ENCODE peak calls at places on chromosomes 5 and 9, in four cellular contexts. F is omental fat pad, I is colonic mucosa, M is tibial artery. Q is an unnamed sample.

GRCh38 chr9:110997847-110998246 is 40.4 kb downstream of the LPAR1 start:
- DNase-seq in M (no peak), I (no peak), F (no peak), Q (no peak)

GRCh38 chr5:168624850-168625357 is 45.7 kb upstream of the PANK3 start:
- DNase-seq in F (no peak), M (no peak), I (no peak), Q (no peak)

GRCh38 chr5:140113699-140114263 is at the start of gene PURA:
- DNase-seq in M (peak), F (peak), I (peak), Q (peak)

GRCh38 chr5:44089419-44090125 is 299.6 kb downstream of the FGF10 start:
- DNase-seq in F (no peak), I (peak), M (no peak), Q (no peak)

GRCh38 chr5:40428129-40428528 is 251.6 kb upstream of the PTGER4 start:
- DNase-seq in F (no peak), M (peak), I (no peak), Q (no peak)

GRCh38 chr5:126938461-126938860 is 91.9 kb downstream of the MARCHF3 start:
- DNase-seq in M (no peak), I (no peak), F (no peak), Q (no peak)

GRCh38 chr9:133992780-133993634 is 883 bp upstream of the VAV2 start:
- DNase-seq in I (peak), M (peak), F (peak), Q (peak)

GRCh38 chr9:2055203-2055658 is 40.1 kb downstream of the SMARCA2 start:
- DNase-seq in M (no peak), I (no peak), F (no peak), Q (no peak)

GRCh38 chr5:15393146-15393545 is 106.8 kb upstream of the FBXL7 start:
- DNase-seq in I (no peak), M (no peak), F (no peak), Q (no peak)

GRCh38 chr9:134066546-134066922 is 1.3 kb downstream of the BRD3 start:
- DNase-seq in F (no peak), M (no peak), I (no peak), Q (no peak)

GRCh38 chr9:135681161-135681560 is 18.1 kb downstream of the LCN9 start:
- DNase-seq in F (no peak), I (no peak), M (no peak), Q (no peak)

GRCh38 chr5:112014771-112015170 is 257.8 kb upstream of the NREP start:
- DNase-seq in I (no peak), F (no peak), M (no peak), Q (no peak)

GRCh38 chr5:104937591-104937990 is 1375.0 kb upstream of the NUDT12 start:
- DNase-seq in I (no peak), M (no peak), F (no peak), Q (no peak)

GRCh38 chr5:38541174-38541724 is 15.2 kb downstream of the LIFR start:
- DNase-seq in F (no peak), M (no peak), I (no peak), Q (no peak)

GRCh38 chr9:110755179-110755578 is 86.6 kb downstream of the MUSK start:
- DNase-seq in I (no peak), M (no peak), F (no peak), Q (no peak)

GRCh38 chr9:86997158-86997557 is 49.9 kb upstream of the GAS1 start:
- DNase-seq in I (no peak), M (no peak), F (no peak), Q (no peak)

GRCh38 chr9:90722116-90722515 is 79.5 kb upstream of the DIRAS2 start:
- DNase-seq in I (no peak), F (no peak), M (no peak), Q (no peak)

GRCh38 chr5:95673076-95673475 is 9.7 kb downstream of the SPATA9 start:
- DNase-seq in F (no peak), M (no peak), I (no peak), Q (no peak)

GRCh38 chr9:108254236-108254635 is 601.5 kb downstream of the ACTL7B start:
- DNase-seq in M (no peak), I (no peak), F (no peak), Q (no peak)

GRCh38 chr9:70220216-70220615 is 38.6 kb upstream of the SMC5 start:
- DNase-seq in I (no peak), M (no peak), F (no peak), Q (no peak)

GRCh38 chr5:68960469-68960868 is 133.3 kb upstream of the SLC30A5 start:
- DNase-seq in F (no peak), I (no peak), M (no peak), Q (no peak)

GRCh38 chr5:176575488-176576422 is 26.6 kb downstream of the CDHR2 start:
- DNase-seq in I (no peak), F (no peak), M (no peak), Q (no peak)

GRCh38 chr5:176575066-176575465 is 25.9 kb downstream of the CDHR2 start:
- DNase-seq in M (no peak), F (no peak), I (no peak), Q (no peak)

GRCh38 chr5:176573564-176574296 is 24.6 kb downstream of the CDHR2 start:
- DNase-seq in I (peak), M (peak), F (peak), Q (peak)

GRCh38 chr5:176577312-176578176 is 28.4 kb downstream of the CDHR2 start:
- DNase-seq in M (no peak), F (no peak), I (no peak), Q (no peak)

GRCh38 chr5:176574297-176574591 is 25.1 kb downstream of the CDHR2 start:
- DNase-seq in F (no peak), M (no peak), I (no peak), Q (no peak)
- TF ChIP-seq CTCF in F (no peak), M (no peak), I (no peak), Q (peak)

DNA sequence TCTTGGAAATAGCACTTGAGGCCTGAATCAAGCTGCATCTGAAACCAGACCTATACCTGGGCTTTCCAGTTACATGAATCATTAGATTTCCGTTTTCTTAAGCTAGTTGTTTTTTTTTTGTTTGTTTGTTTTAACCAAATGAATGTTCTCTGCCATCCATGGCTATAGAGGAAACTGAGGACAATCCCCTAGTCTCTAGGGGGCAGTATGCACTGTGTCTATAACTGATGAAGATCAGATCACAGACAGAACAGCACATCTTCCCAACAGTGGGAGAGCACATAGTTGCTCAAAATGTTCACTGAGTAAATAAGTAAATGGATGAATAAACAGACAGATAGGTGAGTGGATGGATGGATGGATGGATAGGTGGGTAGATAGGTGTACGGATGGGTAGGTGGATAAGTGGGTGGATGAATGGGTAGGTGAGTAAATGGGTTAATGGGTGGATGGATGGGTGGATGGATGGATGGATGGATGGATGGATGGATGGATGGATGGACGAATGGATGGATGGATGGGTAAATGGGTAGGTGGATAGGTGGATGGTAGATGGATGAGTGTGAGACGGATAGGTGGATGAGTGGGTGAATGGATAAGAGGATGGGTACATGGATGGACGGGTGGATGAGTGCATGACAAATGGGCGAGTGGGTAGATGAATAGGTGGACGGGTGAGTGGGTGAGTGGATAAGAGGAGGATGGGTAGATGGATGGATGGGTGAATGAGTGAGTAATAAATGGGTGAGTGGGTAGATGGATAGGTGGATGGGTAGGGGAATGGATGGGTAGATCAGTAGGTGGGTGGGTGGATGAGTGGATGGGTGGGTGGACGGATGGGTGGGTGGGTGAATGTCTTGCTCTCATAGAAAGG is 179.1 kb downstream of the FGF18 start:
- DNase-seq in F (no peak), I (no peak), M (no peak), Q (no peak)
- TF ChIP-seq CTCF in F (no peak), I (no peak), M (no peak), Q (no peak)

DNA sequence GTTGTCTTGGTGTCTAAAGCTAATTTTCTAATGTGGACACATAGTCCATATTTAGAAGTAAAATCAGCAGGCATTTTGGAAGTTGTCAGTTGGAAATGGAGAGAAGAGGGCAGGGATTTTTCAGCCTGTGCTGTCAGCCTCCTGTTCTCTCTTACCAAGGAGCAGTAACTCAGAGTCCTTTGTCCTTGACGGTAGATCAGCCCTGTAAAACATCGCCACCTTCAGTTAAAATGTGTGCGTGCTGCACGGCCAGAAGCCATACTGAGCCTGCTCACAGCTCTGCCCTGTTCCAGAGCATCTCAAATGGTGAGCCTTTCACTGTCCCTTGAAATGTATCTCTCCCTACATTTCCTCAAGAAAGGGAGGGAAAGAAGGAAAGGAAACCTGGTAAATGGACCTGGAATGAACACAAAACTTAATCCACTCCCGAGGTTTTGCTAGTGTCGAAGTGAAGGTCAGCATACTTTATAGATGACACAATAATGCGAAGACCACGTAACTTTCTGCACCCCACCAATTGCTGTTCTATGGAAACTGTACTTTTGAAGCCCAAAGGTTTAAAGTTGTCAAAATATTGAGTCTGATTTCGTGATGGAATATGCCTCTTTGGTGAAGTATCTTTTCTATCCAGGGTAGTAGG is 103.6 kb downstream of the SNCAIP start:
- DNase-seq in F (no peak), M (peak), I (peak), Q (no peak)
- TF ChIP-seq CTCF in F (no peak), M (peak), I (peak), Q (peak)

DNA sequence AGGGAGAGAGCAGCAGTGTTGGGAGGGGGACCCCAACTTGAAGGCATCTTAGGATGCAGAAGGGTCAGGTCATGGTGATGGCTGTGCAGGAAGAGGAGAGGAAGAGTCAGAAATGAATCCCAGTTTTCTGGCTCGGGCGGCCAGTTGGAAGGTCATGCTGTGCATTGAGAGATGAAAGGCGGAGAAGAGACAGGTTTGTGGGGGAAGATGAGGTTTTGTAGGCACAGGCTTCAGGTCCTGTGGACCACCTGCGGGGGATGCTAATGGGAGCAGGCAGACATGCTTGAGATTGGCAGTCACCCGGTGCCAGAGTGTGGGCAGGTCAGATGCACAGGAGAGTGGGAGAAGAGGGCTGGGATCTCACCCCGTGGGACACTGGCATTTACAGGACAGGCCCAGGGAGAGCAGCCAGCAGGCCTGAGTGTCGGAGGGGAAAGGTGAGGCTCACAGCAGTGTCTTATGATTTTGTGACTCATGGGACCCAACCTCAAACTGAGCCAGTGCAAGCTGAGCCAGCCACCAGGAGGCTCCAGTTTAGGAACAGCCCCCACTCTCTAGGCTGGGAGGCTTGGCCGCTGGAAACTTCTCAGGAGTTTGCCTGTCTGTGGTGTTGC is 17.5 kb downstream of the STXBP1 start:
- DNase-seq in F (no peak), M (no peak), I (no peak), Q (no peak)
- TF ChIP-seq CTCF in F (no peak), M (no peak), I (no peak), Q (no peak)

DNA sequence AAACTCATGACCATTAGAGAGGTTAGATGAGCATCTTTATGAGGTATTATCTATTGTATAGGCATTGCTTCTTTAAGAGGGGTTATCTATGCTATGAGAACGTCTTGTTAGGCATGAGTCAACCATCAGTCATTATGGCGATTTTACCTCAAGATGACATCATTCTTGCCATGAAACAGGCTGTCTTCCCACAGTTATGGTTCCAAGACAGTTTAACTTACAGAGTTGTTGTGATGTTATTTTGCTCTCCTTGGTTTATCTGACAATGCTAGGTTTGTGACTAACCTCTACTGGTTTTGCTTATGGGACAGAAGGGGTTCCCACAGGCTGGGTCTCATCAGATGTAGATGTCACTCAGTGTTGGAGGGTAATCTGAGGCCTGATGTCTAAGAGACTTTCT is 1864.7 kb upstream of the ACO1 start:
- DNase-seq in I (no peak), F (no peak), M (no peak), Q (no peak)
- TF ChIP-seq CTCF in I (no peak), F (no peak), M (no peak), Q (no peak)

GRCh38 chr9:72203205-72203803 is 54.1 kb downstream of the GDA start:
- DNase-seq in M (no peak), F (no peak), I (peak), Q (no peak)
- TF ChIP-seq CTCF in M (no peak), F (no peak), I (peak), Q (no peak)

DNA sequence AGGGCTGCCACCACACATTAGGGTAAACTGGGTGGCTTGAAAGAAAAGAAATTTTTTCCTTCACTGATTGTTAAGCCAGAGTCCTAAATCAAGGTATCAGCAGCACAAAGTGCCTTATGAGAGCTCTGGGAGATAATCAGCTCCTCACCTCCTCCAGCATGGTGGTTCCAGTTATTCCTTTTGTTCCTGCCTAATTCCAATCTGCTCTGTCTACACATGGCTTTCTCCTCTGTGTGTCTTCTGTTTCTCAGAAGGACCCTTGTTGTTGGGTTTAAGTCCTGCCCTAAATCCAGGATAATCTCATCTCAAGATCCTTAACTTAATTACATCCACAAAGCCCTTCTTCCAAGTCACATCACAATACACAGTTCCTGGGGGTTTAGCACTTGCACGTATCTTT is 1352.0 kb upstream of the CDH9 start:
- DNase-seq in F (no peak), M (no peak), I (no peak), Q (no peak)
- TF ChIP-seq CTCF in F (no peak), M (no peak), I (no peak), Q (no peak)

GRCh38 chr5:75156585-75156984 is 80.1 kb downstream of the ANKRD31 start:
- DNase-seq in I (no peak), M (no peak), F (no peak), Q (no peak)
- TF ChIP-seq CTCF in I (no peak), M (no peak), F (no peak), Q (no peak)

GRCh38 chr5:157564149-157564711 is 11.3 kb downstream of the ADAM19 start:
- DNase-seq in F (no peak), I (no peak), M (peak), Q (no peak)
- TF ChIP-seq CTCF in F (no peak), I (no peak), M (no peak), Q (no peak)

Q was measured in mesothelial cell of epicardium.